ENCODE peak calls at places on chromosomes 6 and 20, in six cellular contexts. D is stomach; S is K562; O is heart right ventricle; F is CD8-positive, alpha-beta T cell; B is PC-9. T is an unnamed sample. For H3K4me1, the result is how much of the 10 kb centered on the place peaks cover.

GRCh38 chr6:6875818-6876470 is 231.8 kb upstream of the RREB1 start:
- DNase-seq in D (no peak), S (no peak), O (no peak), F (no peak), B (no peak), T (no peak)

GRCh38 chr6:33073431-33073871 is at the start of gene HLA-DPA1:
- DNase-seq in D (peak), S (no peak), O (peak), F (peak), B (no peak), T (peak)

GRCh38 chr6:21099338-21100314 is 493.9 kb upstream of the SOX4 start:
- DNase-seq in D (no peak), S (no peak), O (no peak), F (no peak), B (no peak), T (no peak)

GRCh38 chr20:4289875-4290274 is 274.5 kb upstream of the RNF24 start:
- DNase-seq in D (no peak), S (no peak), O (no peak), F (no peak), B (peak), T (no peak)

GRCh38 chr20:33113387-33113908 is 34.0 kb downstream of the BPIFB4 start:
- DNase-seq in D (no peak), S (no peak), O (no peak), F (no peak), B (no peak), T (peak)

GRCh38 chr6:160756871-160757270 is 54.8 kb downstream of the PLG start:
- DNase-seq in D (no peak), S (no peak), O (no peak), F (no peak), B (no peak), T (no peak)

GRCh38 chr6:27889628-27890315 is 22.4 kb downstream of the OR2B2 start:
- DNase-seq in D (no peak), S (no peak), O (no peak), F (no peak), B (no peak), T (no peak)

GRCh38 chr20:51563597-51564332 is 21.2 kb upstream of the NFATC2 start:
- DNase-seq in D (peak), S (peak), O (peak), F (no peak), B (peak), T (no peak)

GRCh38 chr6:42158011-42158410 is 15.2 kb upstream of the GUCA1A start:
- DNase-seq in D (no peak), S (no peak), O (no peak), F (no peak), B (peak), T (no peak)

GRCh38 chr20:61934716-61935530 is 130.8 kb downstream of the TAF4 start:
- DNase-seq in D (no peak), S (no peak), O (no peak), F (no peak), B (no peak), T (no peak)

GRCh38 chr20:38706482-38706881 is 17.8 kb upstream of the SLC32A1 start:
- DNase-seq in D (no peak), S (no peak), O (no peak), F (no peak), B (no peak), T (no peak)

GRCh38 chr6:7156666-7157278 is 49.0 kb downstream of the RREB1 start:
- DNase-seq in D (no peak), S (no peak), O (no peak), F (no peak), B (no peak), T (no peak)

GRCh38 chr6:89707766-89708165 is 69.2 kb upstream of the LYRM2 start:
- DNase-seq in D (no peak), S (no peak), O (no peak), F (no peak), B (no peak), T (no peak)

GRCh38 chr20:59777814-59778575 is 155.4 kb downstream of the SYCP2 start:
- DNase-seq in D (peak), S (no peak), O (no peak), F (no peak), B (no peak), T (no peak)

GRCh38 chr6:142942805-142943227 is 2.2 kb downstream of the HIVEP2 start:
- DNase-seq in D (no peak), S (peak), O (no peak), F (no peak), B (no peak), T (no peak)

GRCh38 chr20:34369265-34369664 is 6.2 kb downstream of the ITCH start:
- DNase-seq in D (no peak), S (no peak), O (no peak), F (no peak), B (peak), T (no peak)

GRCh38 chr20:44624743-44625271 is 26.7 kb downstream of the ADA start:
- DNase-seq in D (no peak), S (no peak), O (no peak), F (no peak), B (no peak), T (no peak)

GRCh38 chr20:10798811-10799210 is 125.0 kb upstream of the JAG1 start:
- DNase-seq in D (no peak), S (no peak), O (no peak), F (no peak), B (no peak), T (no peak)

GRCh38 chr6:134701301-134701700 is 248.6 kb downstream of the ALDH8A1 start:
- DNase-seq in D (no peak), S (no peak), O (no peak), F (no peak), B (no peak), T (no peak)

GRCh38 chr6:43774776-43775583 is 5.0 kb downstream of the VEGFA start:
- DNase-seq in D (peak), S (peak), O (peak), F (peak), B (peak), T (peak)

GRCh38 chr6:151452750-151453427 is 963 bp upstream of the RMND1 start:
- DNase-seq in D (peak), S (no peak), O (peak), F (no peak), B (peak), T (peak)

GRCh38 chr20:53984781-53985518 is 85.4 kb downstream of the BCAS1 start:
- DNase-seq in D (no peak), S (no peak), O (no peak), F (no peak), B (no peak), T (no peak)

GRCh38 chr6:26538572-26538902 is 371 bp downstream of the HMGN4 start:
- DNase-seq in D (no peak), S (no peak), O (no peak), F (no peak), B (no peak), T (no peak)

GRCh38 chr6:26534681-26535465 is 3.3 kb upstream of the HMGN4 start:
- DNase-seq in D (no peak), S (no peak), O (no peak), F (no peak), B (no peak), T (peak)

GRCh38 chr6:26537846-26538571 is at the start of gene HMGN4:
- DNase-seq in D (peak), S (peak), O (peak), F (peak), B (peak), T (peak)

GRCh38 chr6:26537160-26537845 is 863 bp upstream of the HMGN4 start:
- DNase-seq in D (peak), S (peak), O (peak), F (peak), B (peak), T (peak)

DNA sequence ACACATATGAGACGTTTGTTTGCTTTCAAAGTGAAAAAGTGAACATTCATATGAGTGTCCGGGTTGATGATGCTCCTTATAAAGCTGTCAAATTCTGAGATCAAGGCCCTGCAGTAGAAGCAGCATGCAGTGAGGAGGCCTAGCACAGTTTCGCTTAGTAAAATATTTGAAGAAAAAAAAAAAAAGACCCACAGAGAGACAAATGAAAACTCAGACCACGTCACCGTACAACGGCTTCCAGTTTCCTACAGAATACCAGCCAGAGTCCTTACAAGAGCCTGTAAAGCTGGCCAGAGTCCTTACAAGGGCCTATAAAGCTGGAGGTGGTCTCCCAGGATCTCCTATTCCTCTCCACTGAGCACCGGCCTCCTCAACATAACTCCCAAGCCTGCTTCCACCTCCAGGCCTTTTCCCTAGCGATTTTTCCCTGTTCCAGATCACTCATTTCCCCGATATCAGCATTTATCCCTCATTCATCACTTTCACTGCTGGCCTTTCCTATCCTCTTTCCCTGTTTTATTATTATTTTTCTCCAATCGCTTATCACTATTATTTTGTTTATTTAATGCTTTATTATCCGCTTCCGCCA is 1.5 kb upstream of the HMGN4 start:
- DNase-seq in D (no peak), S (no peak), O (no peak), F (peak), B (peak), T (no peak)
- H3K4me1 ChIP-seq in D (under half), S (under half), O (under half), F (under half), B (under half), T (under half)

GRCh38 chr6:30493643-30494250 is 4.4 kb downstream of the HLA-E start:
- DNase-seq in D (no peak), S (no peak), O (no peak), F (peak), B (no peak), T (no peak)
- TF ChIP-seq CTCF in D (no peak), S (peak), O (no peak), F (peak), B (no peak), T (no peak)

GRCh38 chr20:42125426-42125825 is 507.2 kb upstream of the CHD6 start:
- DNase-seq in D (no peak), S (no peak), O (no peak), F (no peak), B (no peak), T (no peak)
- H3K4me1 ChIP-seq in D (under half), S (under half), O (under half), F (under half), B (under half), T (under half)

GRCh38 chr6:132392292-132392691 is 9.0 kb downstream of the MOXD1 start:
- DNase-seq in D (no peak), S (no peak), O (no peak), F (no peak), B (no peak), T (no peak)

GRCh38 chr6:132395015-132395597 is 6.2 kb downstream of the MOXD1 start:
- DNase-seq in D (no peak), S (no peak), O (no peak), F (no peak), B (no peak), T (no peak)

GRCh38 chr6:132391391-132392291 is 9.6 kb downstream of the MOXD1 start:
- DNase-seq in D (no peak), S (no peak), O (peak), F (no peak), B (no peak), T (no peak)

GRCh38 chr6:132390451-132390850 is 10.8 kb downstream of the MOXD1 start:
- DNase-seq in D (no peak), S (no peak), O (no peak), F (no peak), B (no peak), T (no peak)

DNA sequence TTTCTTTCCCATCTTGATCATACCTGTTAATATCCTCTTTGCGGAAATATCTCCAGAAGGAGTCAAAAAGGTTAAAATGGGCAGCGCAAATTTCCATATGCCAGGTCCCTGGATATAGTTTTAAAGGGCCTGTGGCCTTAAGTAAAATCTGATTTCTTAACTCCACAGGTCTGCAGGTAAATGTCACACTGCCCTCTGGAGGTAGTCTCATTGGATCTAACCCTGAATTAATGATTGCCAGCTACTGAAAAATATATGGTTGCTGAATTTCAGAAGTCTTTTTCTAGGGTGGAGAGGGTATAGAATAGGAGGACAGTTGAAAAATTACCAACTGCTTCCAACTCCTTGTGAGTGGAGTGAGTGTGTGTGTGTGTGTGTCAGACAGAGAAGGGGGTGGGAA is 8.5 kb downstream of the MOXD1 start:
- DNase-seq in D (no peak), S (no peak), O (no peak), F (no peak), B (no peak), T (no peak)
- TF ChIP-seq CTCF in D (no peak), S (no peak), O (no peak), F (no peak), B (peak), T (no peak)

DNA sequence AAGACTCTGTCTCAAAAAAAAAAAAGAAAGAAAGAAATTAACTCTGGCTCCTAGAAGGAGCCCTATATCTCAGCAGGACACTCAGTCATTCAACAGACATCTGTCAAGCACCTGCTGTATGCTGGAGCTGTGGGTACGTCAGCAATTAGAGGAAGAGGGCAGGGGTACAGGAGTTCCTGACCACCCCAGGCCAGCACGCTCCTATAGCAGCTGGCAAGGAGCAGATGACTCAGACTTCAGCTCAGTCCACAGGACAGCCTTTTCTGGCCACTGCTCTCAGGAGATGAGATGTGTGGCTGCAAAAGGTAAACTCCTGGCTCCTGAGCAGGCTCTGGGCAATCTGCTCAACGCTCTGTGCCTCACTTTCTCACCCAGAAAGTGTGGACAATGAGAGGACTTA is 1.7 kb upstream of the RTEL1 start:
- DNase-seq in D (no peak), S (peak), O (no peak), F (no peak), B (no peak), T (no peak)
- H3K4me1 ChIP-seq in D (under half), S (under half), O (under half), F (under half), B (under half), T (under half)

GRCh38 chr6:147222160-147222838 is 18.1 kb downstream of the STXBP5 start:
- DNase-seq in D (no peak), S (peak), O (no peak), F (no peak), B (no peak), T (no peak)
- TF ChIP-seq CTCF in D (peak), S (peak), O (no peak), F (peak), B (peak), T (no peak)

DNA sequence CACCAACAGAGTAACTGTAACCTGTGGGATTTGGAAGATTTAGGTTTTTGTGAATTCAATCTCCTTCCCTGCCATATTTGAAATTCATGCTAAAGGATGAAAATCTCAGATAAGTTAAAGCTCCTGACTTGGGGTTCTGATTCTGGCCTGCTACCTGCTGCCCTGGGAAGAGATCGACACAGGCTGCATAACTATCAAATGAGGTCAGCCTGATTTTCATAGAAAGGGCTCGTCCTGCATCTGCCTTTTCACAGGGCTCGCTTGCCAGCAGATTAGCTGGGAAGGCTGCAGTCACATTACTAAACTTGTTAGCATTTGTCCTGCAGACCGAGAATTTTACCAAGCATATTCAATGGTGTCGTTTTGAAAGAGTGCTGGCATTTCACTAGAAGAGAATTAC is 14.6 kb downstream of the GCLC start:
- DNase-seq in D (no peak), S (no peak), O (peak), F (no peak), B (no peak), T (peak)
- H3K4me1 ChIP-seq in D (under half), S (under half), O (under half), F (under half), B (under half), T (under half)

GRCh38 chr6:117477988-117478852 is 4.3 kb upstream of the DCBLD1 start:
- DNase-seq in D (no peak), S (peak), O (no peak), F (no peak), B (no peak), T (no peak)
- TF ChIP-seq CTCF in D (no peak), S (peak), O (no peak), F (no peak), B (no peak), T (no peak)